ENCODE peak calls at places on chromosomes 7 and 10, in five cellular contexts. V is AG10803, D is brain microvascular endothelial cell, P is NT2/D1, H is NCI-H2029 treated with DMSO at 0.1 percent for 48 hours. A is an unnamed sample.

GRCh38 chr10:65570143-65571010 is 1355.5 kb upstream of the LRRTM3 start:
- DNase-seq in V (peak), D (peak), P (peak), H (no peak), A (no peak)

GRCh38 chr7:64878684-64879083 is 24.4 kb upstream of the ZNF273 start:
- DNase-seq in V (no peak), D (no peak), P (no peak), H (no peak), A (peak)

GRCh38 chr7:102439963-102440795 is 6.8 kb downstream of the ORAI2 start:
- DNase-seq in V (peak), D (peak), P (peak), H (no peak), A (peak)

GRCh38 chr10:13272164-13272571 is 27.7 kb downstream of the PHYH start:
- DNase-seq in V (peak), D (no peak), P (no peak), H (peak), A (no peak)

GRCh38 chr10:93746844-93747284 is 10.9 kb upstream of the LGI1 start:
- DNase-seq in V (peak), D (peak), P (no peak), H (no peak), A (peak)

GRCh38 chr7:157552295-157552993 is 215.6 kb downstream of the DNAJB6 start:
- DNase-seq in V (no peak), D (no peak), P (no peak), H (no peak), A (no peak)

GRCh38 chr7:49513939-49514338 is 259.5 kb upstream of the VWC2 start:
- DNase-seq in V (no peak), D (no peak), P (no peak), H (no peak), A (no peak)

GRCh38 chr7:37128644-37129043 is 320.0 kb downstream of the ELMO1 start:
- DNase-seq in V (no peak), D (no peak), P (no peak), H (no peak), A (no peak)

GRCh38 chr7:131249003-131249402 is 78.7 kb upstream of the MKLN1 start:
- DNase-seq in V (peak), D (peak), P (no peak), H (no peak), A (no peak)

GRCh38 chr10:76139431-76139830 is 708.0 kb downstream of the LRMDA start:
- DNase-seq in V (no peak), D (no peak), P (no peak), H (no peak), A (no peak)

GRCh38 chr7:40311307-40311706 is 176.5 kb downstream of the SUGCT start:
- DNase-seq in V (no peak), D (no peak), P (no peak), H (no peak), A (no peak)

GRCh38 chr10:116771101-116771705 is 28.8 kb upstream of the HSPA12A start:
- DNase-seq in V (peak), D (peak), P (no peak), H (no peak), A (no peak)

GRCh38 chr10:28912017-28912783 is 234.9 kb downstream of the BAMBI start:
- DNase-seq in V (no peak), D (no peak), P (no peak), H (no peak), A (no peak)

GRCh38 chr7:18495412-18496335 is at the start of gene HDAC9:
- DNase-seq in V (peak), D (peak), P (peak), H (peak), A (no peak)

GRCh38 chr7:73932364-73932763 is 71.4 kb downstream of the TMEM270 start:
- DNase-seq in V (peak), D (no peak), P (no peak), H (no peak), A (no peak)

GRCh38 chr7:95687759-95688343 is 84.5 kb upstream of the DYNC1I1 start:
- DNase-seq in V (peak), D (peak), P (peak), H (no peak), A (no peak)

GRCh38 chr7:127844165-127844564 is 187.1 kb downstream of the LRRC4 start:
- DNase-seq in V (no peak), D (no peak), P (no peak), H (peak), A (no peak)

GRCh38 chr10:133196221-133196920 is 33.6 kb upstream of the UTF1 start:
- DNase-seq in V (no peak), D (no peak), P (no peak), H (no peak), A (peak)

GRCh38 chr10:77835669-77836086 is 90.9 kb downstream of the DLG5 start:
- DNase-seq in V (no peak), D (peak), P (no peak), H (no peak), A (no peak)